ENCODE peak calls at places on chromosome 1, in five cellular contexts. One of them, this sample, is unnamed.

GRCh38 chr1:245216356-245217110 is 61.7 kb downstream of the KIF26B start:
- DNase-seq in A549: no peak
- DNase-seq in SK-N-SH: no peak
- DNase-seq in GM12878: no peak
- DNase-seq in Panc1: no peak
- DNase-seq in this sample: no peak

GRCh38 chr1:208374391-208374941 is 130.3 kb upstream of the PLXNA2 start:
- DNase-seq in GM12878: no peak
- DNase-seq in A549: no peak
- DNase-seq in Panc1: no peak
- DNase-seq in SK-N-SH: no peak
- DNase-seq in this sample: no peak

GRCh38 chr1:11485191-11485590 is 6.2 kb downstream of the DISP3 start:
- DNase-seq in SK-N-SH: no peak
- DNase-seq in Panc1: no peak
- DNase-seq in GM12878: no peak
- DNase-seq in A549: no peak
- DNase-seq in this sample: no peak

GRCh38 chr1:28927442-28928305 is 13.3 kb downstream of the EPB41 start:
- DNase-seq in Panc1: no peak
- DNase-seq in GM12878: peak; percentile 21
- DNase-seq in A549: no peak
- DNase-seq in SK-N-SH: peak; percentile 38
- DNase-seq in this sample: peak; percentile 37

GRCh38 chr1:198937231-198938031 is 298.6 kb downstream of the PTPRC start:
- DNase-seq in GM12878: peak; percentile 91
- DNase-seq in A549: peak; percentile 68
- DNase-seq in SK-N-SH: peak; percentile 72
- DNase-seq in Panc1: peak; percentile 84
- DNase-seq in this sample: peak; percentile 90

GRCh38 chr1:161235957-161236775 is 1.8 kb downstream of the NR1I3 start:
- DNase-seq in Panc1: no peak
- DNase-seq in GM12878: no peak
- DNase-seq in SK-N-SH: no peak
- DNase-seq in A549: no peak
- DNase-seq in this sample: no peak

GRCh38 chr1:153509729-153510354 is 25.9 kb downstream of the S100A6 start:
- DNase-seq in GM12878: no peak
- DNase-seq in A549: peak; percentile 79
- DNase-seq in Panc1: no peak
- DNase-seq in SK-N-SH: peak; percentile 73
- DNase-seq in this sample: peak; percentile 40

GRCh38 chr1:243730499-243731150 is 119.4 kb downstream of the AKT3 start:
- DNase-seq in A549: no peak
- DNase-seq in Panc1: no peak
- DNase-seq in GM12878: no peak
- DNase-seq in SK-N-SH: no peak
- DNase-seq in this sample: peak; percentile 76

GRCh38 chr1:6198646-6199297 is 623 bp downstream of the RPL22 start:
- DNase-seq in SK-N-SH: no peak
- DNase-seq in A549: no peak
- DNase-seq in Panc1: no peak
- DNase-seq in GM12878: no peak
- DNase-seq in this sample: no peak

GRCh38 chr1:34879230-34879629 is 19.7 kb upstream of the SMIM12 start:
- DNase-seq in A549: no peak
- DNase-seq in SK-N-SH: no peak
- DNase-seq in Panc1: no peak
- DNase-seq in GM12878: no peak
- DNase-seq in this sample: no peak

GRCh38 chr1:224430511-224431113 is 4.0 kb downstream of the WDR26 start:
- DNase-seq in Panc1: no peak
- DNase-seq in SK-N-SH: no peak
- DNase-seq in GM12878: no peak
- DNase-seq in A549: peak; percentile 41
- DNase-seq in this sample: peak; percentile 72

GRCh38 chr1:115123116-115123515 is 33.8 kb upstream of the TSPAN2 start:
- DNase-seq in A549: no peak
- DNase-seq in GM12878: no peak
- DNase-seq in Panc1: no peak
- DNase-seq in SK-N-SH: no peak
- DNase-seq in this sample: no peak

GRCh38 chr1:10678852-10679251 is 117.6 kb downstream of the CASZ1 start:
- DNase-seq in A549: no peak
- DNase-seq in Panc1: no peak
- DNase-seq in SK-N-SH: peak; percentile 63
- DNase-seq in GM12878: no peak
- DNase-seq in this sample: no peak

GRCh38 chr1:86140481-86140880 is 16.1 kb downstream of the COL24A1 start:
- DNase-seq in Panc1: no peak
- DNase-seq in SK-N-SH: no peak
- DNase-seq in A549: no peak
- DNase-seq in GM12878: no peak
- DNase-seq in this sample: no peak

GRCh38 chr1:3772715-3773571 is at the start of gene SMIM1:
- DNase-seq in Panc1: no peak
- DNase-seq in A549: no peak
- DNase-seq in SK-N-SH: no peak
- DNase-seq in GM12878: no peak
- DNase-seq in this sample: no peak

GRCh38 chr1:5451671-5452070 is 540.6 kb downstream of the NPHP4 start:
- DNase-seq in GM12878: no peak
- DNase-seq in Panc1: no peak
- DNase-seq in SK-N-SH: no peak
- DNase-seq in A549: no peak
- DNase-seq in this sample: no peak

GRCh38 chr1:240426056-240426455 is 185.9 kb downstream of the GREM2 start:
- DNase-seq in A549: no peak
- DNase-seq in SK-N-SH: no peak
- DNase-seq in GM12878: no peak
- DNase-seq in Panc1: no peak
- DNase-seq in this sample: no peak

GRCh38 chr1:222583079-222583478 is 6.7 kb downstream of the TAF1A start:
- DNase-seq in A549: no peak
- DNase-seq in Panc1: no peak
- DNase-seq in GM12878: peak; percentile 56
- DNase-seq in SK-N-SH: no peak
- DNase-seq in this sample: peak; percentile 63

DNA sequence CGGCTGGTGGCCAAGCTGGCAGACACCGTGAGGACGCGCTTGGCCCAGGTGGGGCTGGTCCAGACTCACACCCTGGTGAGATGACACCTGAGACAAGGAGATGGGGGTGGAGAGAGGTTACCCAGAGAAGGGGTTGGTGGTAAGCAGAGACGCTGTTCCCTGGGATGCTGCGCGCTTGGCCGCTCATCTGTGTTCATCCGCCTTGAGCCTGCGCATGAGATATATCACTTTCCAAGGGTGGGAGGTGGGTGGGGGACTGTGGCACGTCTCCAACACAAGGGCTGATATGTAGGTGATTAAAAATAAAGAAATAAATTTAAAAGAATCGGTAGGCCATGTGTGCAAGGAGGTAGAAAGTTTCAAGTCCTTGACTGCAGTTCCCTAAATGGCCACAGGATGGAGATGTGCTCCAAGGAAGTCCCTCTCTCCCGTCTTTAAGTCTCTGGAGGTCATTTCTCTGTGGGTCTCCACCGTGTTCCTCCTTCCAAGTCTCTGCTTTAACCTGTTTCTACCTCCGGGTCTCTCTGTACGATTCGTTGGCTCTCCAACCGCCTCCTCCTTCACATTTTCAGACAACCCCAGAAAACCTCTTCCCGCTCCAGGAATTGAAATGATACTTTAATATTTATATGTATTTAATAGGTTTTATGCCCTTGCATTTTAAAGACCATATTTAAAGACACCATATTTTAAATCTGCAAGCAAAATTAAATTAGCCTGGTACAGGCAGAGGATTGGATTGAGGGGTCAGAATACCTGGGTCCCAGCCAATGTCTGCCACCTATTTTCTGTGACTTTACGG is 4.5 kb downstream of the TTC24 start:
- DNase-seq in SK-N-SH: peak; percentile 78
- DNase-seq in Panc1: no peak
- DNase-seq in GM12878: no peak
- DNase-seq in A549: peak; percentile 85
- DNase-seq in this sample: peak; percentile 77
- TF ChIP-seq REST in SK-N-SH: no peak
- TF ChIP-seq REST in Panc1: no peak
- TF ChIP-seq REST in GM12878: no peak
- TF ChIP-seq REST in A549: no peak
- TF ChIP-seq REST in this sample: no peak

DNA sequence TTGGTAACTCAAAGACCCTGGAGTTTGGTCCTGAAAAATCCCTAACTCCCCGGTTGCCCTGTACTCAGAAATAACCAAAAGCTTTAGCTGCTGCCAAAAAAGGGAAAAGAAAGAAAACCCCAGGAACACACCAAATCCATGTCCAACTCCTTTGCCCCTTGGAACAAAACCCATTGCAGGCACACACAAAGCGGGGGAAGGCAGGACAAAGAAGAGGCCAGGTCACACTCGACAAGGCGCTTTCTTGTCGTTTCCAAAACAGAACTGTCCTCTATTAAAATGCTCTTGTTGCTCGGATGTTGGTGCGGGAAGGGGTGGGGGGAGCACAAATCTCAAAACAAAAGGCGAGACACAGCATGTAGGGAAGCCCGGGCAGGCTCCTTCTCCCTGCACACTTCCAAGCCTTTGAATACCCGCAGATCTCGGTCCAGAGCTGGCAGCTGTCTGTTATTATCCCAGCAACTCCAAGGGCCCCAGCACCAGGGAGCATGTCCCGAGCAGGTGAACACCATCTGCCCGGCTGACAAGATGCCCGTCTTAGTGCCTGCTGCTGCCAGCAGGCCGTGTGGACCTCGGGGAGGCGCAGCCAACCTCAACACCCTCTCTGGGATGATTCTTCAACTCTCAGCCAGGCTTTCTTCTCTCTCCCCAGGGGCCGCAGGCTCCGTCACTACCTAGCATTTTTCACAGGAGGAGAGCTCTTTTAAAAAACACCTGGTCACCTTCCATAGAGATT is 96.4 kb downstream of the SSBP3 start:
- DNase-seq in Panc1: no peak
- DNase-seq in SK-N-SH: no peak
- DNase-seq in A549: no peak
- DNase-seq in GM12878: no peak
- DNase-seq in this sample: no peak
- H3K27ac ChIP-seq in Panc1: no peak overlapping the region
- H3K27ac ChIP-seq in SK-N-SH: peak overlapping the region; percentile 47
- H3K27ac ChIP-seq in A549: no peak overlapping the region
- H3K27ac ChIP-seq in GM12878: no peak overlapping the region
- H3K27ac ChIP-seq in this sample: no peak overlapping the region

DNA sequence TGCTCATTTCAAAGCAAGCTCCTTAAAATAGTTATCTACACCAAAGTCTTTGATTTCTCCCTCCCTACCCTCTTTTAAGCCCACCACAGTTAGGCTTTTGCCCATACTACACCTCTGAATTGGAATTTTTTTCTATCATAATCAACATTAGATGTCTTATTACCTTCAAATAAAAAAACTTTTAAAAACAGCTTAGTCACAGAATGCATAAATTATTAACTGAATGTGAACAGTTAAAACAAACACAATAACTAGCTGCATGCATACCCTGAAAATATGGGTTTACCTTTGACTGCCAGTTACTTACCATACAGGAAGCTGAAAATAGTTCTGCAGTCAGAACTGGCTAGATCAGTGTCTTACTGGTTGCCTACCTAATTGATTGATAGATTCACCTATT is 210.9 kb downstream of the TGFB2 start:
- DNase-seq in Panc1: no peak
- DNase-seq in A549: peak; percentile 28
- DNase-seq in GM12878: no peak
- DNase-seq in SK-N-SH: no peak
- DNase-seq in this sample: no peak
- TF ChIP-seq REST in Panc1: no peak
- TF ChIP-seq REST in A549: no peak
- TF ChIP-seq REST in GM12878: no peak
- TF ChIP-seq REST in SK-N-SH: no peak
- TF ChIP-seq REST in this sample: no peak

DNA sequence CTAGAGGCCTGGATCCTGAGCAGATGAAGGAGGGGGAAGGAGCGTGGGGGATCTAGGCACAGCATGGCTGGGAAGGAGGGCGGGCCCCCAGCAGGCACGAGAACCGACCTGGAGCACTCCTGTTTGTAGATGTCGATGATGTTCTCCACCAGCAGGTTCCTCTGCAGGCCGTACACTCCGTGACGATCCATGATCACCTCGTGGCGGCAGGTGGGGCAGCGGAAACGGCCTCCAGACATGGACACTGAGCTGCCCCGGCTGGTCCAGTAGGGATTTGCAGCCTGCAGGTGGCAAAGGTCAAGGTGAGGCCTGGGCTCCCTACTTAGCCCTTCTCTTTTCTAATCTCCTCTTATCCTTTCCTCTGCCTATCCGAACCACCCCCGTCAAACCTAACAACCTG is 1.3 kb downstream of the TRIM63 start:
- DNase-seq in GM12878: no peak
- DNase-seq in SK-N-SH: no peak
- DNase-seq in Panc1: no peak
- DNase-seq in A549: no peak
- DNase-seq in this sample: no peak
- H3K27ac ChIP-seq in GM12878: no peak overlapping the region
- H3K27ac ChIP-seq in SK-N-SH: no peak overlapping the region
- H3K27ac ChIP-seq in Panc1: no peak overlapping the region
- H3K27ac ChIP-seq in A549: no peak overlapping the region
- H3K27ac ChIP-seq in this sample: no peak overlapping the region

GRCh38 chr1:174720618-174721017 is 272.9 kb downstream of the GPR52 start:
- DNase-seq in SK-N-SH: no peak
- DNase-seq in Panc1: no peak
- DNase-seq in A549: no peak
- DNase-seq in GM12878: no peak
- DNase-seq in this sample: no peak
- TF ChIP-seq REST in SK-N-SH: no peak
- TF ChIP-seq REST in Panc1: no peak
- TF ChIP-seq REST in A549: no peak
- TF ChIP-seq REST in GM12878: no peak
- TF ChIP-seq REST in this sample: no peak

GRCh38 chr1:101240041-101240430 is 3.2 kb downstream of the S1PR1 start:
- DNase-seq in A549: no peak
- DNase-seq in SK-N-SH: no peak
- DNase-seq in Panc1: no peak
- DNase-seq in GM12878: no peak
- DNase-seq in this sample: no peak

GRCh38 chr1:101244842-101245574 is 8.2 kb downstream of the S1PR1 start:
- DNase-seq in GM12878: no peak
- DNase-seq in Panc1: no peak
- DNase-seq in SK-N-SH: no peak
- DNase-seq in A549: no peak
- DNase-seq in this sample: no peak

GRCh38 chr1:101245575-101245927 is 8.7 kb downstream of the S1PR1 start:
- DNase-seq in A549: no peak
- DNase-seq in GM12878: no peak
- DNase-seq in Panc1: no peak
- DNase-seq in SK-N-SH: no peak
- DNase-seq in this sample: no peak

GRCh38 chr1:101241485-101242225 is 4.8 kb downstream of the S1PR1 start:
- DNase-seq in A549: no peak
- DNase-seq in GM12878: no peak
- DNase-seq in Panc1: no peak
- DNase-seq in SK-N-SH: no peak
- DNase-seq in this sample: no peak

GRCh38 chr1:101242331-101243050 is 5.7 kb downstream of the S1PR1 start:
- DNase-seq in GM12878: no peak
- DNase-seq in SK-N-SH: no peak
- DNase-seq in Panc1: no peak
- DNase-seq in A549: no peak
- DNase-seq in this sample: no peak
- H3K27ac ChIP-seq in GM12878: no peak overlapping the region
- H3K27ac ChIP-seq in SK-N-SH: no peak overlapping the region
- H3K27ac ChIP-seq in Panc1: no peak overlapping the region
- H3K27ac ChIP-seq in A549: no peak overlapping the region
- H3K27ac ChIP-seq in this sample: no peak overlapping the region